ENCODE peak calls at places on chromosomes 12 and 14, in six cellular contexts. N is ACHN; W is choroid plexus epithelial cell; M is stimulated activated CD8-positive, alpha-beta memory T cell treated with anti-CD3 and anti-CD28 coated beads, Interleukin-12 subunit alpha, Interleukin-12 subunit beta, amount 100 ng/mL, for 1 hour; U is GM04504; C is stimulated activated CD4-positive, alpha-beta T cell treated with anti-CD3 and anti-CD28 coated beads, Interleukin-1b, Interleukin-23, amount 100 ng/mL, for 4 hours. T is an unnamed sample.

GRCh38 chr14:82602794-82603193 is 1069.1 kb upstream of the SEL1L start:
- DNase-seq in N (no peak), W (no peak), M (no peak), U (no peak), C (no peak), T (no peak)

GRCh38 chr12:120542166-120542565 is 8.0 kb downstream of the RNF10 start:
- DNase-seq in N (no peak), W (no peak), M (no peak), U (no peak), C (no peak), T (no peak)

GRCh38 chr14:65344011-65344410 is 68.5 kb upstream of the FUT8 start:
- DNase-seq in N (no peak), W (no peak), M (no peak), U (no peak), C (no peak), T (no peak)

GRCh38 chr12:118034429-118035193 is 18.1 kb downstream of the RFC5 start:
- DNase-seq in N (peak), W (peak), M (no peak), U (no peak), C (no peak), T (no peak)

GRCh38 chr14:53062856-53063255 is 90.3 kb downstream of the DDHD1 start:
- DNase-seq in N (no peak), W (peak), M (no peak), U (no peak), C (no peak), T (no peak)

GRCh38 chr12:13976880-13977279 is 4.5 kb downstream of the GRIN2B start:
- DNase-seq in N (no peak), W (no peak), M (no peak), U (no peak), C (no peak), T (no peak)

GRCh38 chr14:103427485-103428443 is 42.5 kb downstream of the MARK3 start:
- DNase-seq in N (peak), W (peak), M (no peak), U (peak), C (no peak), T (no peak)

GRCh38 chr12:24974216-24974615 is 25.3 kb upstream of the BCAT1 start:
- DNase-seq in N (no peak), W (no peak), M (no peak), U (no peak), C (no peak), T (no peak)

GRCh38 chr12:75699728-75700496 is 188.5 kb upstream of the KRR1 start:
- DNase-seq in N (no peak), W (peak), M (no peak), U (no peak), C (no peak), T (no peak)

GRCh38 chr12:108508243-108508642 is 6.8 kb upstream of the FICD start:
- DNase-seq in N (peak), W (no peak), M (no peak), U (no peak), C (no peak), T (no peak)

GRCh38 chr14:73260574-73260973 is 23.3 kb downstream of the PAPLN start:
- DNase-seq in N (no peak), W (no peak), M (no peak), U (no peak), C (no peak), T (no peak)